ENCODE peak calls at places on chromosomes 16 and 17, in five cellular contexts. L is cardiac fibroblast, U is SHP77 treated with DMSO at 0.1 percent for 48 hours, F is HEK293T, Y is HCT116. C is an unnamed sample.
A peak's percentile ranks its signal among the peaks of the same experiment; 100 is the strongest.

GRCh38 chr16:4060823-4061222 is 55.4 kb downstream of the ADCY9 start:
- DNase-seq in L (peak; percentile 18), F (no peak), Y (no peak), U (no peak), C (no peak)

GRCh38 chr17:36608794-36609497 is 7.6 kb downstream of the MRM1 start:
- DNase-seq in Y (peak; percentile 31), F (no peak), U (peak; percentile 62), L (peak; percentile 81), C (no peak)

GRCh38 chr16:3879258-3879886 is 1.1 kb downstream of the CREBBP start:
- DNase-seq in L (peak; percentile 27), Y (no peak), F (no peak), U (no peak), C (no peak)

GRCh38 chr17:60630352-60630751 is 30.4 kb downstream of the PPM1D start:
- DNase-seq in F (no peak), Y (no peak), L (peak; percentile 67), U (no peak), C (no peak)

GRCh38 chr17:77383613-77384608 is 243.1 kb downstream of the SEC14L1 start:
- DNase-seq in U (no peak), L (no peak), F (no peak), Y (no peak), C (no peak)

GRCh38 chr16:51161440-51162195 is 10.5 kb upstream of the SALL1 start:
- DNase-seq in U (no peak), F (no peak), L (no peak), Y (no peak), C (no peak)

GRCh38 chr16:64489449-64489848 is 632.4 kb downstream of the CDH11 start:
- DNase-seq in L (no peak), U (no peak), F (no peak), Y (no peak), C (no peak)

GRCh38 chr16:72569677-72570076 is 397.7 kb upstream of the PMFBP1 start:
- DNase-seq in F (no peak), U (no peak), Y (no peak), L (no peak), C (no peak)

GRCh38 chr17:32695864-32696263 is 181.1 kb downstream of the MYO1D start:
- DNase-seq in Y (no peak), L (no peak), U (no peak), F (no peak), C (no peak)

GRCh38 chr17:77433385-77434135 is 292.8 kb downstream of the SEC14L1 start:
- DNase-seq in U (no peak), F (no peak), Y (no peak), L (peak; percentile 65), C (no peak)

GRCh38 chr16:77723108-77723514 is 797 bp downstream of the NUDT7 start:
- DNase-seq in L (peak; percentile 42), Y (no peak), U (no peak), F (no peak), C (no peak)

GRCh38 chr17:40352779-40353394 is 11.7 kb downstream of the GJD3 start:
- DNase-seq in U (no peak), L (no peak), Y (no peak), F (no peak), C (peak; percentile 73)

GRCh38 chr17:7380855-7381683 is at the start of gene TNK1:
- DNase-seq in F (no peak), U (no peak), Y (no peak), L (no peak), C (peak; percentile 59)

C was measured in PC-9.